ENCODE peak calls at places on chromosome 18, in four cellular contexts. One of them, this sample, is unnamed.

GRCh38 chr18:45379903-45380302 is 235.4 kb upstream of the SLC14A2 start:
- DNase-seq in NCI-H1105 treated with DMSO at 0.1 percent for 48 hours: no peak
- DNase-seq in neural crest cell: no peak
- DNase-seq in fibroblast of the conjunctiva: no peak
- DNase-seq in this sample: no peak

GRCh38 chr18:58015045-58015444 is 29.0 kb upstream of the NEDD4L start:
- DNase-seq in neural crest cell: no peak
- DNase-seq in fibroblast of the conjunctiva: no peak
- DNase-seq in NCI-H1105 treated with DMSO at 0.1 percent for 48 hours: no peak
- DNase-seq in this sample: no peak

GRCh38 chr18:44909191-44909719 is 228.6 kb downstream of the SETBP1 start:
- DNase-seq in fibroblast of the conjunctiva: no peak
- DNase-seq in NCI-H1105 treated with DMSO at 0.1 percent for 48 hours: peak
- DNase-seq in neural crest cell: no peak
- DNase-seq in this sample: no peak

GRCh38 chr18:4734903-4735302 is 279.8 kb upstream of the DLGAP1 start:
- DNase-seq in fibroblast of the conjunctiva: no peak
- DNase-seq in neural crest cell: no peak
- DNase-seq in NCI-H1105 treated with DMSO at 0.1 percent for 48 hours: no peak
- DNase-seq in this sample: no peak

GRCh38 chr18:68725341-68725740 is 10.4 kb upstream of the TMX3 start:
- DNase-seq in NCI-H1105 treated with DMSO at 0.1 percent for 48 hours: no peak
- DNase-seq in neural crest cell: no peak
- DNase-seq in fibroblast of the conjunctiva: no peak
- DNase-seq in this sample: no peak

GRCh38 chr18:2846638-2847340 is at the start of gene EMILIN2:
- DNase-seq in neural crest cell: peak
- DNase-seq in NCI-H1105 treated with DMSO at 0.1 percent for 48 hours: no peak
- DNase-seq in fibroblast of the conjunctiva: peak
- DNase-seq in this sample: peak

GRCh38 chr18:46169464-46169941 is 65.3 kb downstream of the HAUS1 start:
- DNase-seq in NCI-H1105 treated with DMSO at 0.1 percent for 48 hours: no peak
- DNase-seq in neural crest cell: no peak
- DNase-seq in fibroblast of the conjunctiva: peak
- DNase-seq in this sample: no peak

GRCh38 chr18:71529708-71530303 is 1014.3 kb downstream of the CBLN2 start:
- DNase-seq in NCI-H1105 treated with DMSO at 0.1 percent for 48 hours: peak
- DNase-seq in fibroblast of the conjunctiva: peak
- DNase-seq in neural crest cell: no peak
- DNase-seq in this sample: no peak

GRCh38 chr18:60197233-60197632 is 175.3 kb downstream of the MC4R start:
- DNase-seq in neural crest cell: no peak
- DNase-seq in NCI-H1105 treated with DMSO at 0.1 percent for 48 hours: no peak
- DNase-seq in fibroblast of the conjunctiva: no peak
- DNase-seq in this sample: no peak

GRCh38 chr18:12329125-12329698 is 21.2 kb downstream of the TUBB6 start:
- DNase-seq in NCI-H1105 treated with DMSO at 0.1 percent for 48 hours: no peak
- DNase-seq in neural crest cell: no peak
- DNase-seq in fibroblast of the conjunctiva: no peak
- DNase-seq in this sample: no peak

GRCh38 chr18:3867768-3868445 is 417.9 kb downstream of the TGIF1 start:
- DNase-seq in fibroblast of the conjunctiva: peak
- DNase-seq in neural crest cell: no peak
- DNase-seq in NCI-H1105 treated with DMSO at 0.1 percent for 48 hours: no peak
- DNase-seq in this sample: no peak

GRCh38 chr18:56702946-56703345 is 51.8 kb downstream of the WDR7 start:
- DNase-seq in NCI-H1105 treated with DMSO at 0.1 percent for 48 hours: peak
- DNase-seq in neural crest cell: peak
- DNase-seq in fibroblast of the conjunctiva: peak
- DNase-seq in this sample: no peak

GRCh38 chr18:47184419-47185050 is 8.4 kb upstream of the IER3IP1 start:
- DNase-seq in neural crest cell: no peak
- DNase-seq in NCI-H1105 treated with DMSO at 0.1 percent for 48 hours: no peak
- DNase-seq in fibroblast of the conjunctiva: no peak
- DNase-seq in this sample: no peak

GRCh38 chr18:11251891-11252270 is 102.5 kb upstream of the PIEZO2 start:
- DNase-seq in neural crest cell: no peak
- DNase-seq in NCI-H1105 treated with DMSO at 0.1 percent for 48 hours: no peak
- DNase-seq in fibroblast of the conjunctiva: no peak
- DNase-seq in this sample: no peak

GRCh38 chr18:79925656-79925979 is 25.8 kb downstream of the SLC66A2 start:
- DNase-seq in fibroblast of the conjunctiva: no peak
- DNase-seq in neural crest cell: no peak
- DNase-seq in NCI-H1105 treated with DMSO at 0.1 percent for 48 hours: no peak
- DNase-seq in this sample: no peak

GRCh38 chr18:45901654-45902210 is 65.4 kb downstream of the EPG5 start:
- DNase-seq in fibroblast of the conjunctiva: no peak
- DNase-seq in NCI-H1105 treated with DMSO at 0.1 percent for 48 hours: no peak
- DNase-seq in neural crest cell: no peak
- DNase-seq in this sample: no peak

GRCh38 chr18:5294113-5294617 is 1.4 kb downstream of the ZBTB14 start:
- DNase-seq in NCI-H1105 treated with DMSO at 0.1 percent for 48 hours: no peak
- DNase-seq in neural crest cell: no peak
- DNase-seq in fibroblast of the conjunctiva: no peak
- DNase-seq in this sample: peak

GRCh38 chr18:33802955-33803354 is 224.9 kb downstream of the ASXL3 start:
- DNase-seq in neural crest cell: no peak
- DNase-seq in fibroblast of the conjunctiva: no peak
- DNase-seq in NCI-H1105 treated with DMSO at 0.1 percent for 48 hours: peak
- DNase-seq in this sample: no peak

GRCh38 chr18:48777026-48777736 is 173.6 kb downstream of the SMAD7 start:
- DNase-seq in neural crest cell: peak
- DNase-seq in fibroblast of the conjunctiva: peak
- DNase-seq in NCI-H1105 treated with DMSO at 0.1 percent for 48 hours: peak
- DNase-seq in this sample: peak

GRCh38 chr18:44731866-44732555 is 51.3 kb downstream of the SETBP1 start:
- DNase-seq in fibroblast of the conjunctiva: no peak
- DNase-seq in NCI-H1105 treated with DMSO at 0.1 percent for 48 hours: no peak
- DNase-seq in neural crest cell: no peak
- DNase-seq in this sample: no peak

GRCh38 chr18:44938396-44939036 is 257.8 kb downstream of the SETBP1 start:
- DNase-seq in neural crest cell: no peak
- DNase-seq in NCI-H1105 treated with DMSO at 0.1 percent for 48 hours: peak
- DNase-seq in fibroblast of the conjunctiva: no peak
- DNase-seq in this sample: no peak

GRCh38 chr18:9992300-9992987 is 78.6 kb downstream of the VAPA start:
- DNase-seq in NCI-H1105 treated with DMSO at 0.1 percent for 48 hours: no peak
- DNase-seq in neural crest cell: no peak
- DNase-seq in fibroblast of the conjunctiva: no peak
- DNase-seq in this sample: no peak

GRCh38 chr18:51154664-51155063 is 42.8 kb downstream of the MEX3C start:
- DNase-seq in neural crest cell: no peak
- DNase-seq in fibroblast of the conjunctiva: no peak
- DNase-seq in NCI-H1105 treated with DMSO at 0.1 percent for 48 hours: no peak
- DNase-seq in this sample: no peak

This sample was measured in activated T-helper 2 cell treated with anti-CD3 and anti-CD28 coated beads, Interferon-gamma antibody, Interleukin-2, Interleukin-4, amounts not matched to agents 10 μg/mL and 5 μg/mL and 100 μg/mL, durations not matched to agents 14 hours and 24 hours and 36 hours.